ENCODE peak calls at places on chromosomes 11 and 22, in seven cellular contexts. P is H7; Z is stimulated activated CD4-positive, alpha-beta T cell treated with anti-CD3 and anti-CD28 coated beads, Interleukin-12 subunit alpha, Interleukin-12 subunit beta, amount 100 ng/mL, for 24 hours; L is cortex of kidney; D is tibial artery; M is lung microvascular endothelial cell; S is naive thymus-derived CD4-positive, alpha-beta T cell. X is an unnamed sample.

GRCh38 chr22:30398685-30399680 is 2.2 kb downstream of the SEC14L2 start:
- DNase-seq in P (peak), Z (no peak), L (no peak), D (no peak), M (no peak), S (no peak), X (no peak)

GRCh38 chr11:74035264-74035663 is 26.4 kb upstream of the UCP3 start:
- DNase-seq in P (no peak), Z (no peak), L (no peak), D (no peak), M (no peak), S (no peak), X (no peak)

GRCh38 chr11:17382046-17382728 is 6.3 kb downstream of the KCNJ11 start:
- DNase-seq in P (no peak), Z (no peak), L (no peak), D (no peak), M (no peak), S (no peak), X (no peak)

GRCh38 chr22:44582016-44582415 is 84.0 kb upstream of the RTL6 start:
- DNase-seq in P (peak), Z (no peak), L (no peak), D (peak), M (no peak), S (no peak), X (peak)

GRCh38 chr11:69504127-69504526 is 22.7 kb downstream of the LINC01488 start:
- DNase-seq in P (peak), Z (no peak), L (no peak), D (no peak), M (no peak), S (no peak), X (peak)

GRCh38 chr11:67248653-67249052 is 17.6 kb upstream of the GRK2 start:
- DNase-seq in P (no peak), Z (no peak), L (no peak), D (peak), M (no peak), S (no peak), X (no peak)

GRCh38 chr11:129724866-129725265 is 90.8 kb upstream of the TMEM45B start:
- DNase-seq in P (no peak), Z (no peak), L (no peak), D (no peak), M (no peak), S (no peak), X (no peak)

GRCh38 chr22:45818130-45819085 is 146.8 kb downstream of the ATXN10 start:
- DNase-seq in P (no peak), Z (no peak), L (no peak), D (no peak), M (no peak), S (no peak), X (no peak)

GRCh38 chr11:106222626-106223025 is 145.2 kb downstream of the AASDHPPT start:
- DNase-seq in P (no peak), Z (no peak), L (no peak), D (no peak), M (no peak), S (no peak), X (no peak)

X was measured in spleen.